ENCODE peak calls at places on chromosomes 1 and 21, in four cellular contexts. Y, H, R and N are unnamed samples.

GRCh38 chr1:116403506-116404136 is 30.6 kb downstream of the ATP1A1 start:
- DNase-seq in R (peak), H (no peak), Y (no peak), N (no peak)

GRCh38 chr1:17167783-17168479 is 37.0 kb upstream of the PADI1 start:
- DNase-seq in Y (no peak), H (peak), R (peak), N (no peak)

GRCh38 chr1:239123243-239123642 is 263.1 kb upstream of the CHRM3 start:
- DNase-seq in R (no peak), H (no peak), Y (no peak), N (no peak)

GRCh38 chr21:26965567-26966359 is 1.1 kb downstream of the ADAMTS5 start:
- DNase-seq in Y (peak), H (no peak), R (peak), N (no peak)

GRCh38 chr1:3537359-3537758 is 73.9 kb downstream of the MEGF6 start:
- DNase-seq in H (no peak), Y (no peak), R (no peak), N (no peak)

GRCh38 chr1:218994615-218995014 is 179.1 kb upstream of the LYPLAL1 start:
- DNase-seq in R (no peak), H (no peak), Y (no peak), N (no peak)

GRCh38 chr1:53308512-53308911 is 19.4 kb downstream of the LRP8 start:
- DNase-seq in H (no peak), R (no peak), Y (no peak), N (no peak)

GRCh38 chr1:229952135-229952534 is 114.9 kb upstream of the GALNT2 start:
- DNase-seq in R (no peak), Y (no peak), H (no peak), N (no peak)

GRCh38 chr1:248825909-248826760 is at the start of gene SH3BP5L:
- DNase-seq in R (peak), H (peak), Y (peak), N (peak)
- TF ChIP-seq CTCF in R (peak), H (peak), Y (peak), N (peak)

GRCh38 chr1:110880708-110881374 is 7.9 kb downstream of the CD53 start:
- DNase-seq in H (no peak), Y (no peak), R (no peak), N (no peak)

GRCh38 chr1:110877776-110878175 is 4.8 kb downstream of the CD53 start:
- DNase-seq in Y (no peak), R (no peak), H (no peak), N (no peak)

GRCh38 chr1:110877364-110877763 is 4.4 kb downstream of the CD53 start:
- DNase-seq in H (no peak), R (no peak), Y (no peak), N (no peak)

GRCh38 chr1:110879758-110880606 is 7.0 kb downstream of the CD53 start:
- DNase-seq in H (peak), R (no peak), Y (no peak), N (peak)

GRCh38 chr1:110878993-110879392 is 6.0 kb downstream of the CD53 start:
- DNase-seq in H (no peak), Y (no peak), R (no peak), N (no peak)
- H3K4me3 ChIP-seq in H (no peak), Y (no peak), R (no peak), N (no peak)

GRCh38 chr1:210330279-210330866 is 1.7 kb downstream of the HHAT start:
- DNase-seq in Y (no peak), R (no peak), H (no peak), N (no peak)

GRCh38 chr1:210325026-210325670 is 3.6 kb upstream of the HHAT start:
- DNase-seq in H (no peak), Y (no peak), R (no peak), N (no peak)

GRCh38 chr1:210328746-210329488 is at the start of gene HHAT:
- DNase-seq in R (peak), H (peak), Y (peak), N (peak)

GRCh38 chr1:210332233-210332632 is 3.5 kb downstream of the HHAT start:
- DNase-seq in Y (no peak), H (no peak), R (no peak), N (no peak)

DNA sequence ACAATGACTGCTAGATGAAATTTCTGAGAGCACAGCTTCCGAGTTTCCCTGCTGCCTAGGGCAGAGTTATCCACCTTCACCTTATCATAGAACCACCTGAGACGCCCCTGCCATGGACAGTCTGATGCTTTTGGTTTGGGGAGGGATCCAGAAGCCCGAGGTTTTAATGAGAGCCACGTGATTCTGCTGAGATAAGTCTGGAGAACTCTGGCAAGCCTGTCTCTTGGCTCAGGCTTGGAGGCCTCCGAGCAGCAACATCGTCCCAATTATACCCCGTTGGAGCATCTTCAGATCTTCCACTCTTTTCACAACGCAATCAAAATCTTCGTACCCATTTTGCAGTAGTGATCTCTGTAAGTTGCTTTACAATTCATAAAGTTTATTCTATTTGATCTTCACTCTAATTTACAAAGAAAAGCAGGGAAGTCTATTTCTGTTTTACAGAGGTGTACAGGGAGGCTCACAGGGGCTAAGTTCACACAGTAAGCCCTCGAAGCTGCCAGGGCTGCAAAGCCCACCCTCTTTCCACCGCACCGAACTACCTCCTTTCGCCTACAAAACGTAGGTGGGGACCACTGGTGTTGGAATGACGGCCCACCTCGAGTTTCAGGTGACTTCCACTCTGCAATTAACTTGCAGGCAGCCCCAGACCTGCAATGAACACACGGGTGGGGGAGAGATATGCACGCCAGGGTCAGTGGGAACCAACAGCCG is 513 bp upstream of the HHAT start:
- DNase-seq in H (no peak), Y (no peak), R (no peak), N (no peak)
- TF ChIP-seq CTCF in H (no peak), Y (no peak), R (no peak), N (no peak)

GRCh38 chr1:54402896-54403295 is 3.3 kb downstream of the SSBP3 start:
- DNase-seq in H (peak), Y (peak), R (no peak), N (no peak)

GRCh38 chr1:54401799-54402198 is 4.4 kb downstream of the SSBP3 start:
- DNase-seq in Y (peak), H (no peak), R (no peak), N (no peak)

GRCh38 chr1:54404263-54404662 is 1.9 kb downstream of the SSBP3 start:
- DNase-seq in Y (no peak), R (no peak), H (no peak), N (no peak)

GRCh38 chr1:54403808-54404261 is 2.4 kb downstream of the SSBP3 start:
- DNase-seq in Y (no peak), H (no peak), R (peak), N (no peak)

GRCh38 chr1:54403377-54403776 is 2.8 kb downstream of the SSBP3 start:
- DNase-seq in Y (no peak), H (no peak), R (no peak), N (no peak)
- H3K4me3 ChIP-seq in Y (peak), H (no peak), R (peak), N (no peak)

GRCh38 chr1:82371844-82372498 is 571.2 kb downstream of the ADGRL2 start:
- DNase-seq in R (no peak), Y (no peak), H (no peak), N (no peak)

GRCh38 chr1:82373710-82374109 is 573.0 kb downstream of the ADGRL2 start:
- DNase-seq in R (no peak), H (no peak), Y (no peak), N (no peak)

DNA sequence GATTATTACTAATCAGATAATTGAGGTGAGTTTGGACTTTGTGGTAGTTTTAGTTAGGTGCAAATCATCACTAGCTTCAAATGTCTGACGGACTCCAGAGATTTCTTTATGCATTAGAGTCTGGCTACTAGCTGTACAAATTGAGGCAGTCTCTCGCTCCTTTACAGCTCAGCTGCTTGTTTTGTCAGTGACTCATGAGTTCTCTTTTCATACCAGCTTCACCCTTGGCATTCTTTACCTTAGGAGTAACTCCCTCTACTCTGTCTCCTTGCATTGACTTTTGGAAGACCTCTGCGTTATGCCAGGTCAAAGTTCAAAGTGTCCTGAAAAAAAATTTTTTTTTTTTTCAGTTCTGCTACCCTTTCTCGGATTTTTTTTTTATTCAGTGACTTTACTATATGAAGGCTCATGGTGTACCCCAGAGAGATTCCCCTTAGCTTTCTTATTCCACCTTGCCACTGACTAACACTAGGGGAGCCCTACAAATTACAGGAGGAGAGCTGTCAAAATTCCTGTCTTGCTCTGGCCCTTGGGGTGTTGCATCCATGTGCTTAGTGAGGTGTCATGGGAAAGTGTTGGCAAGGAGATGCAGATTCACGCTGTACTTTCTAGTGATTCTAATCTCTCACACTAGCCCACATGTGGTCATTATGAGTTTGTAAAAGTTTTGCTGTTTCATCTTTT is 576.6 kb downstream of the ADGRL2 start:
- DNase-seq in H (no peak), R (no peak), Y (no peak), N (no peak)
- TF ChIP-seq CTCF in H (no peak), R (no peak), Y (no peak), N (no peak)

DNA sequence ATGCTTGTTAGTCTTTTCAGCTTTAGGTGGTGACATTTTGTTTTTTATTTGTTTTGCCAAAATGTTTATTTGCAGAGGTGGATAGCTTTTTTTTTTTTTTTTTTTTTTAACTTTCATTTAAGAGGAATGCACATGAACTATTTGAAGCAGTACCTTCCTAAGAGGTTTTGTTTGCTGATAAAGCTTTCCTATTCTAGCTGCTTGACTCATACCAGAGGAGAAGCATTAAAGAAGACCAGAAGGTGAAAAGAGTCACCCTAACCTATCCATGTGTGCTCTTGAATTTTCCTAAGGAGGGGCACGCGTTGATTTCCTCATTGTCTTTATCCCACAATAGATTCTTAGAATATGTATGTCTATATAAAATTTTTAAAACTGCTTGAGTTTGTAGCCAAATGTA is 57.7 kb downstream of the PRDM2 start:
- DNase-seq in H (no peak), R (no peak), Y (no peak), N (no peak)
- H3K4me3 ChIP-seq in H (peak), R (no peak), Y (no peak), N (no peak)

GRCh38 chr1:44547361-44547760 is 126.9 kb downstream of the TMEM53 start:
- DNase-seq in H (no peak), Y (no peak), R (no peak), N (no peak)

GRCh38 chr1:44544960-44545359 is 129.3 kb downstream of the TMEM53 start:
- DNase-seq in H (no peak), R (no peak), Y (no peak), N (no peak)

GRCh38 chr1:44547837-44548236 is 126.4 kb downstream of the TMEM53 start:
- DNase-seq in Y (no peak), R (no peak), H (no peak), N (no peak)

GRCh38 chr1:44546403-44547053 is 127.8 kb downstream of the TMEM53 start:
- DNase-seq in H (no peak), R (no peak), Y (no peak), N (no peak)

DNA sequence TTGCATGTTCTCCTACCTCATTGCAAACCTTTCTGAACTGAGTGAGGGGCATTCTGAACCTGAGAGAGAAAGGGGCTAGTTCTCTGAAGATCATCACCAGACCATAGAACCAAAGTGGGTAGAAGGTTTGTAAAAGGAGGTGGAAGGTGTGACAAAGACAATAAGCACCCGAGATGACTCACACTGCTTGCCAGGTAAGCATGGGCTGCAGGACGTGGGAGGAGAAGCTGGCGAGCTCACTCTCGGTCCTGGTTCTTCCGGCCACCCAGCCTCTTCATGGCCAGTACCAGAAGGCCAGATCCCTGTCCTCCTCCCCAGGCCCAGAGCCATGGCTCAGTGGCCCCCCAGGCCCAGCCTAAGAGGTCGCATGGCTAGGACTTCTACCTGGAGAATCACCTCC is 128.3 kb downstream of the TMEM53 start:
- DNase-seq in H (peak), R (no peak), Y (no peak), N (no peak)
- TF ChIP-seq CTCF in H (no peak), R (no peak), Y (no peak), N (no peak)